ENCODE peak calls at places on chromosome 1, in nine cellular contexts. Q, B, D, R, N, S, H, F and P are unnamed samples.

GRCh38 chr1:156509424-156510035 is 9.0 kb upstream of the MEF2D start:
- DNase-seq in Q (no peak), B (no peak), D (no peak), R (no peak), N (no peak), S (no peak), H (no peak), F (no peak), P (no peak)

GRCh38 chr1:217089239-217090014 is 366.2 kb upstream of the ESRRG start:
- DNase-seq in Q (no peak), B (no peak), D (peak; percentile 67), R (no peak), N (peak; percentile 43), S (peak; percentile 47), H (peak; percentile 49), F (peak; percentile 24), P (peak; percentile 3)

GRCh38 chr1:185846672-185847440 is 112.7 kb downstream of the HMCN1 start:
- DNase-seq in Q (no peak), B (no peak), D (peak; percentile 57), R (peak; percentile 88), N (no peak), S (no peak), H (no peak), F (no peak), P (peak; percentile 75)

GRCh38 chr1:200732438-200732837 is 6.3 kb upstream of the CAMSAP2 start:
- DNase-seq in Q (no peak), B (no peak), D (no peak), R (no peak), N (no peak), S (no peak), H (no peak), F (no peak), P (no peak)

GRCh38 chr1:203652718-203653461 is 26.3 kb downstream of the ATP2B4 start:
- DNase-seq in Q (no peak), B (no peak), D (no peak), R (no peak), N (no peak), S (no peak), H (no peak), F (no peak), P (no peak)

GRCh38 chr1:197725044-197725443 is 50.2 kb downstream of the DENND1B start:
- DNase-seq in Q (no peak), B (peak; percentile 20), D (no peak), R (peak; percentile 29), N (no peak), S (peak; percentile 41), H (no peak), F (no peak), P (no peak)

GRCh38 chr1:115676498-115677171 is 34.9 kb downstream of the VANGL1 start:
- DNase-seq in Q (no peak), B (no peak), D (no peak), R (no peak), N (no peak), S (peak; percentile 63), H (no peak), F (no peak), P (no peak)

GRCh38 chr1:39922139-39922757 is 20.5 kb upstream of the MYCL start:
- DNase-seq in Q (no peak), B (no peak), D (no peak), R (peak; percentile 4), N (no peak), S (no peak), H (peak; percentile 91), F (no peak), P (no peak)

GRCh38 chr1:38029725-38030511 is 16.7 kb downstream of the POU3F1 start:
- DNase-seq in Q (no peak), B (no peak), D (peak; percentile 64), R (peak; percentile 49), N (peak; percentile 75), S (peak; percentile 80), H (no peak), F (peak; percentile 51), P (peak; percentile 45)

GRCh38 chr1:38027201-38028104 is 14.9 kb downstream of the UTP11 start:
- DNase-seq in Q (no peak), B (no peak), D (no peak), R (no peak), N (no peak), S (peak; percentile 99), H (no peak), F (no peak), P (no peak)

GRCh38 chr1:38029081-38029681 is 16.6 kb downstream of the UTP11 start:
- DNase-seq in Q (no peak), B (no peak), D (no peak), R (no peak), N (peak; percentile 79), S (no peak), H (no peak), F (no peak), P (peak; percentile 61)

GRCh38 chr1:38028105-38028591 is 15.6 kb downstream of the UTP11 start:
- DNase-seq in Q (peak; percentile 77), B (no peak), D (no peak), R (no peak), N (no peak), S (peak; percentile 89), H (no peak), F (no peak), P (peak; percentile 67)

DNA sequence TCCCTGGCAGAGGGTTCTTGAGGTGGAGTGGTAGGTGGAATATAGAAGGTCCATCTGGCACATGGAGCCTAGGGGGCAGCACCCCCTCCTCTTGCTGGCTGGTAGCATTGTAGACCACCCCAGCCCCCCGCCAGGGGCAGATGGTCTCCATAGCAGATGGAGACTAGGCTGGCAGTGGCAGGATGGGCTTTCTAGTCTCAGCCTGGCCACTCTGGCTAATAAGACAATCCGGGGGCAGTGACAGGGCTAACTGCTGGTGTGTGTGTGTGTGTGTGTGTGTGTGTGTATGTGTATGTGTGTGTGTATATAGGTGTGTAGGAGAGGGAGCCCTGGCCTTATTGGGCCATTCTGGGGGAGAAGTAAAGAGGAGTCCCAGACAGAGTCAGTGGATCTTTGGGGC is 16.1 kb downstream of the UTP11 start:
- DNase-seq in Q (no peak), B (no peak), D (no peak), R (no peak), N (peak; percentile 20), S (no peak), H (no peak), F (no peak), P (no peak)
- TF ChIP-seq CTCF in Q (no peak), B (no peak), D (peak; percentile 23), R (no peak), N (peak; percentile 11), S (no peak), H (no peak), F (no peak), P (no peak)

GRCh38 chr1:151590961-151591360 is 20.9 kb upstream of the SNX27 start:
- DNase-seq in Q (no peak), B (no peak), D (no peak), R (no peak), N (no peak), S (no peak), H (no peak), F (no peak), P (no peak)

GRCh38 chr1:151596166-151596933 is 15.5 kb upstream of the SNX27 start:
- DNase-seq in Q (no peak), B (no peak), D (peak; percentile 78), R (no peak), N (peak; percentile 85), S (peak; percentile 76), H (no peak), F (no peak), P (no peak)

GRCh38 chr1:151593651-151594625 is 17.9 kb upstream of the SNX27 start:
- DNase-seq in Q (no peak), B (peak; percentile 21), D (no peak), R (peak; percentile 30), N (peak; percentile 86), S (peak; percentile 86), H (peak; percentile 88), F (peak; percentile 72), P (peak; percentile 66)
- H3K4me3 ChIP-seq in Q (no peak overlapping the region), B (no peak overlapping the region), D (no peak overlapping the region), R (no peak overlapping the region), N (peak overlapping the region; percentile 39), S (no peak overlapping the region), H (no peak overlapping the region), F (no peak overlapping the region), P (no peak overlapping the region)

GRCh38 chr1:109255673-109256072 is 6.3 kb downstream of the CELSR2 start:
- DNase-seq in Q (no peak), B (no peak), D (no peak), R (no peak), N (peak; percentile 5), S (no peak), H (no peak), F (no peak), P (no peak)

GRCh38 chr1:109252893-109253802 is 3.8 kb downstream of the CELSR2 start:
- DNase-seq in Q (no peak), B (no peak), D (no peak), R (no peak), N (peak; percentile 83), S (peak; percentile 57), H (no peak), F (no peak), P (no peak)

GRCh38 chr1:109255097-109255651 is 5.8 kb downstream of the CELSR2 start:
- DNase-seq in Q (no peak), B (no peak), D (no peak), R (no peak), N (peak; percentile 17), S (peak; percentile 45), H (no peak), F (no peak), P (no peak)

GRCh38 chr1:109254621-109255096 is 5.3 kb downstream of the CELSR2 start:
- DNase-seq in Q (no peak), B (no peak), D (no peak), R (no peak), N (peak; percentile 15), S (no peak), H (no peak), F (no peak), P (no peak)

DNA sequence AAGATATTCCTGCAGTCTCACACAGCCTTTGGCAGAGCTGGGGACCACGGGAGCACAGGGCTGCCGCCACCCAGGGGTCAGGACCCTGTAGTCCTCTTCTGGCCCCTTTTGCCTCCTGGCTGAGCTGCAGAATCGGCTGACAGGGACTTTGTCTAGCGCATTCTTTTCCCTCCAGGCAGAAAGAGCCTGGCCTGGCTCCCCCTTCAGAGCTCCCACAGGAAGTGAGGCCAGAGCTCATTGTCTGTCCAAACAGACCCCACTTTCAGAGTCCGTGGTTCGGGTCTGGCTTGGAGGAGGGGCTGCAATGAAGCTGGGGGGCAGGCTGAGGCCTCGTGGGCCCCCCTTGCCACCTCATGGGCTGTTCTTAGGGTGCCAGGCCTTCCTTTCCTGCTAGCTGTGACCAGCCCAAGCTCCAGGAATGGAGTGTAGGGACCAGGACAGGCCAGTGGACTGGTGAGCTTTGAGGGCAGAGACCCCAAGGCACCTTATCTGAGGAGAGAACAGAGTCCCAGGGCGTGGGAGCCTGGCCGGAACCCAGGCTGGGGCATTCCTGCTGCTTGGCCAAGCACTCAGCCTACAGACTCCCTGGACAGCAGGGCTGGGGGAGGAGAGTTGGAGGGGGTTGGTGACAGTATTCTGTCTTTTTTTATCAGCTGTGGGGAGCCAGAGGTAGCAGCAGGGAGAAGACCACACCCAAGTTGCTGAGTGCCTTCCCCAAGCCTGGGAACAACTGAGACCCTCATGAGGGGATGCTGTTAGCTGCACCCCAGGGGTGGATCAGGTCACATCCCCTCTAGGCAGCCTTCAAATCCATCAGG is 4.7 kb downstream of the CELSR2 start:
- DNase-seq in Q (no peak), B (no peak), D (no peak), R (no peak), N (peak; percentile 64), S (no peak), H (no peak), F (no peak), P (no peak)
- TF ChIP-seq CTCF in Q (no peak), B (no peak), D (no peak), R (no peak), N (peak; percentile 13), S (peak; percentile 2), H (no peak), F (no peak), P (no peak)

GRCh38 chr1:80410233-80410632 is 1390.5 kb upstream of the ADGRL2 start:
- DNase-seq in Q (no peak), B (no peak), D (no peak), R (no peak), N (no peak), S (no peak), H (no peak), F (no peak), P (no peak)
- H3K4me3 ChIP-seq in Q (no peak overlapping the region), B (no peak overlapping the region), D (no peak overlapping the region), R (no peak overlapping the region), N (no peak overlapping the region), S (no peak overlapping the region), H (no peak overlapping the region), F (no peak overlapping the region), P (no peak overlapping the region)